ENCODE peak calls at places on chromosome 9, in eight cellular contexts. V, N, A, R, M, K, G and X are unnamed samples.
A peak's percentile ranks its signal among the peaks of the same experiment; 100 is the strongest.

GRCh38 chr9:89576404-89576824 is 28.4 kb upstream of the GADD45G start:
- DNase-seq in V (peak; percentile 38), N (no peak), A (no peak), R (peak; percentile 50), M (no peak), K (no peak), G (peak; percentile 18), X (no peak)

GRCh38 chr9:92754091-92754740 is 10.4 kb downstream of the BICD2 start:
- DNase-seq in V (no peak), N (no peak), A (peak; percentile 13), R (no peak), M (no peak), K (peak; percentile 49), G (no peak), X (no peak)

GRCh38 chr9:78131969-78132687 is 100.5 kb upstream of the GNAQ start:
- DNase-seq in V (no peak), N (no peak), A (no peak), R (no peak), M (no peak), K (no peak), G (no peak), X (no peak)

GRCh38 chr9:125988479-125989050 is 241.4 kb downstream of the PBX3 start:
- DNase-seq in V (no peak), N (no peak), A (no peak), R (no peak), M (no peak), K (no peak), G (no peak), X (no peak)

GRCh38 chr9:122827759-122828090 is 663 bp downstream of the PDCL start:
- DNase-seq in V (peak; percentile 11), N (no peak), A (no peak), R (peak; percentile 42), M (no peak), K (no peak), G (no peak), X (no peak)

GRCh38 chr9:31302620-31303418 is 1081.6 kb upstream of the ACO1 start:
- DNase-seq in V (no peak), N (no peak), A (no peak), R (no peak), M (no peak), K (no peak), G (no peak), X (no peak)

GRCh38 chr9:104903609-104904008 is 24.3 kb downstream of the ABCA1 start:
- DNase-seq in V (no peak), N (no peak), A (no peak), R (peak; percentile 76), M (no peak), K (no peak), G (no peak), X (no peak)

GRCh38 chr9:14633148-14633547 is 60.1 kb downstream of the ZDHHC21 start:
- DNase-seq in V (no peak), N (no peak), A (no peak), R (no peak), M (no peak), K (no peak), G (no peak), X (no peak)

GRCh38 chr9:114098021-114098659 is 952 bp downstream of the KIF12 start:
- DNase-seq in V (peak; percentile 44), N (no peak), A (no peak), R (no peak), M (no peak), K (no peak), G (peak; percentile 23), X (no peak)

GRCh38 chr9:133143639-133144141 is 20.0 kb downstream of the GBGT1 start:
- DNase-seq in V (no peak), N (no peak), A (no peak), R (no peak), M (no peak), K (no peak), G (no peak), X (no peak)

GRCh38 chr9:133142657-133143592 is 20.8 kb downstream of the GBGT1 start:
- DNase-seq in V (no peak), N (no peak), A (no peak), R (no peak), M (no peak), K (peak; percentile 79), G (no peak), X (no peak)

GRCh38 chr9:133144887-133145466 is 18.7 kb downstream of the GBGT1 start:
- DNase-seq in V (no peak), N (no peak), A (no peak), R (peak; percentile 12), M (no peak), K (no peak), G (no peak), X (peak; percentile 30)

GRCh38 chr9:133141833-133142594 is 21.0 kb upstream of the RALGDS start:
- DNase-seq in V (no peak), N (no peak), A (no peak), R (no peak), M (no peak), K (peak; percentile 89), G (no peak), X (peak; percentile 55)

GRCh38 chr9:133144142-133144886 is 19.4 kb downstream of the GBGT1 start:
- DNase-seq in V (peak; percentile 86), N (peak; percentile 72), A (peak; percentile 82), R (peak; percentile 51), M (no peak), K (peak; percentile 96), G (no peak), X (peak; percentile 69)
- TF ChIP-seq POLR2A in V (no peak), N (no peak), A (no peak), R (no peak), M (no peak), K (no peak), G (no peak), X (peak; percentile 44)

GRCh38 chr9:129884220-129885017 is 49.2 kb downstream of the USP20 start:
- DNase-seq in V (peak; percentile 76), N (peak; percentile 83), A (peak; percentile 86), R (peak; percentile 71), M (peak; percentile 79), K (peak; percentile 100), G (peak; percentile 64), X (peak; percentile 89)

GRCh38 chr9:129886226-129887174 is 51.2 kb downstream of the USP20 start:
- DNase-seq in V (no peak), N (peak; percentile 37), A (no peak), R (no peak), M (no peak), K (peak; percentile 83), G (no peak), X (no peak)

GRCh38 chr9:129885670-129886106 is 50.4 kb downstream of the USP20 start:
- DNase-seq in V (peak; percentile 79), N (peak; percentile 64), A (peak; percentile 93), R (peak; percentile 89), M (peak; percentile 56), K (peak; percentile 99), G (peak; percentile 57), X (peak; percentile 94)

GRCh38 chr9:129887210-129888084 is 52.2 kb downstream of the USP20 start:
- DNase-seq in V (no peak), N (peak; percentile 56), A (peak; percentile 40), R (peak; percentile 81), M (no peak), K (peak; percentile 81), G (no peak), X (no peak)

DNA sequence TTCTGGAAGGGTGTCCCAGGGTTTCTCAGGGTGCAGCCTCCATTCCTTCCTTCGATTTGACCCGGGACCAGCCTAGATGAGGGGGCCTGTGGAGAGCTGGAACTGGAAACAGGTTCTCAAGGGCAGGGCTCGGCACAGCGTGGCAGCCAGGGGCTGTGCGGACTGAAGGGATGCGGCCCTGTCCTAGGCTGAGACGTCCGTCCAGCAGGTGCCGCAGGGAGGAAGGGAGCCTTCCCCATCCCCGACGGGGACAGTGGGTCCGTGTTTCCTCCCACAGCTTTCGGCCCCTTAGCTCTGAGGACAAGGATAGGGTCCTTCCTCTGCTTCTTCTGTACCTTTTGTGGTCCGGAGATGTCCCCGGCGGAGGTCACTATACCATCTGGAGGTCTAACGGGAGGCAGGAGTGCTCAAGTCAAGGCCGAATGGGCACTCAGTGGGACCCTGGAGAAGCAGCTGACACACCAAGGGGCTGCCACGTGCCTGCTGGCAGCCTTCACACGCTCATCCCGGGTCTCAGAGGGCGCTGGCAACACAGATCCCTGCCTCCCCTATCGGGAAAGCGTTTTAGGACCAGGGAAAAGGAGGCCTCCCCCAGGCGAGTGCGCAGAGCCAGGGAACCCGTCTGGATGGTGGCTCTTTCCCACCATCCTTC is 49.9 kb downstream of the USP20 start:
- DNase-seq in V (no peak), N (peak; percentile 20), A (peak; percentile 42), R (no peak), M (no peak), K (peak; percentile 92), G (no peak), X (peak; percentile 48)
- TF ChIP-seq CTCF in V (no peak), N (peak; percentile 54), A (no peak), R (no peak), M (no peak), K (peak; percentile 9), G (no peak), X (no peak)

GRCh38 chr9:6144947-6145346 is 70.7 kb upstream of the IL33 start:
- DNase-seq in V (no peak), N (no peak), A (no peak), R (no peak), M (no peak), K (no peak), G (no peak), X (no peak)
- H3K4me1 ChIP-seq in V (peaks cover 3% of the 10 kb centered on the region), N (no peaks in the 10 kb centered on the region), A (no peaks in the 10 kb centered on the region), R (no peaks in the 10 kb centered on the region), M (no peaks in the 10 kb centered on the region), K (no peaks in the 10 kb centered on the region), G (no peaks in the 10 kb centered on the region), X (no peaks in the 10 kb centered on the region)

GRCh38 chr9:8268216-8268878 is 468.8 kb upstream of the DMAC1 start:
- DNase-seq in V (no peak), N (no peak), A (peak; percentile 27), R (no peak), M (no peak), K (no peak), G (no peak), X (no peak)

GRCh38 chr9:8266861-8267260 is 467.3 kb upstream of the DMAC1 start:
- DNase-seq in V (no peak), N (no peak), A (no peak), R (no peak), M (no peak), K (no peak), G (no peak), X (no peak)

GRCh38 chr9:8268881-8269280 is 469.3 kb upstream of the DMAC1 start:
- DNase-seq in V (no peak), N (no peak), A (no peak), R (no peak), M (no peak), K (no peak), G (no peak), X (no peak)

DNA sequence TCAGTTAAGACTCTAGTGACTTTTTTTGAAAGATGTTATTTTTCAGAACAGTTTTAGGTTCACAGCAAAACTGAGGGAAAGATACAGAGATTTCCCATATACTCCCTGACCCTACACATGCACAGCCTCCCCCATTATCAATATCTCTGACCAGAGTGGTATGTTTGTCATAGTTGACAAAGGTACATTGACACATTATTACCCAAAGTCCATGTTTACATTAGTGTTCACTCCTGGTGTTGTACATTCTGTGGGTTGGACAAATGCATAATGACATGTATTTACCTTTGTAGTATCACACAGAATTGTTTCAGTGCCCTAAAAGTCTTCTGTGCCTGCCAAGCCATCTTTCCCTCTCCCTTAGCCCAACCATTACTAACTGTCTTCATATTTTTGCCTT is 470.7 kb upstream of the DMAC1 start:
- DNase-seq in V (no peak), N (no peak), A (no peak), R (no peak), M (no peak), K (no peak), G (no peak), X (no peak)
- TF ChIP-seq POLR2A in V (no peak), N (no peak), A (no peak), R (no peak), M (no peak), K (no peak), G (no peak), X (no peak)

GRCh38 chr9:23707249-23707648 is 118.8 kb downstream of the ELAVL2 start:
- DNase-seq in V (no peak), N (no peak), A (no peak), R (no peak), M (no peak), K (no peak), G (no peak), X (no peak)
- TF ChIP-seq CTCF in V (no peak), N (no peak), A (no peak), R (no peak), M (no peak), K (no peak), G (no peak), X (no peak)